ENCODE peak calls at places on chromosome 7, in ten cellular contexts. J is BE2C; Q is NCI-H226; Z is Right ventricle myocardium superior; M is 8988T; E is activated CD4-positive, CD25-positive, alpha-beta regulatory T cell treated with anti-CD3 and anti-CD28 coated beads, Interleukin-2, amount 50 U/mL, for 72 hours; W is hepatocyte; S is GM04503; I is neural crest cell; C is neural progenitor cell. H is an unnamed sample.

GRCh38 chr7:51043461-51043860 is 260.8 kb upstream of the GRB10 start:
- DNase-seq in W (no peak), M (no peak), J (no peak), Z (no peak), C (no peak), E (no peak), Q (no peak), S (no peak), I (no peak), H (no peak)

GRCh38 chr7:16494955-16495719 is 29.6 kb upstream of the SOSTDC1 start:
- DNase-seq in C (no peak), E (no peak), S (no peak), I (no peak), Z (no peak), W (no peak), M (no peak), Q (no peak), J (no peak), H (no peak)

GRCh38 chr7:111045469-111045868 is 45.5 kb upstream of the LRRN3 start:
- DNase-seq in M (no peak), S (no peak), Z (no peak), J (no peak), E (no peak), I (no peak), C (peak; percentile 10), W (no peak), Q (peak; percentile 18), H (no peak)

GRCh38 chr7:150993511-150993910 is 2.7 kb downstream of the NOS3 start:
- DNase-seq in Q (no peak), C (peak; percentile 90), E (no peak), S (no peak), I (no peak), M (no peak), J (no peak), Z (peak; percentile 81), W (no peak), H (no peak)

GRCh38 chr7:116840256-116840655 is 22.1 kb upstream of the CAPZA2 start:
- DNase-seq in S (no peak), M (no peak), C (no peak), I (no peak), W (no peak), Q (no peak), Z (no peak), E (no peak), J (no peak), H (no peak)

GRCh38 chr7:44145419-44145968 is 4.4 kb upstream of the MYL7 start:
- DNase-seq in S (no peak), M (no peak), Z (no peak), W (no peak), C (peak; percentile 61), J (no peak), E (peak; percentile 48), I (no peak), Q (no peak), H (no peak)

GRCh38 chr7:128703605-128704004 is 31.5 kb downstream of the GARIN1A start:
- DNase-seq in W (no peak), Q (no peak), S (peak; percentile 27), M (no peak), J (no peak), C (no peak), Z (no peak), E (no peak), I (no peak), H (no peak)

GRCh38 chr7:74503061-74503460 is 49.4 kb downstream of the GTF2IRD1 start:
- DNase-seq in Q (no peak), S (no peak), C (no peak), M (no peak), E (no peak), J (no peak), I (no peak), W (no peak), Z (peak; percentile 50), H (no peak)

GRCh38 chr7:39720586-39720985 is 97.2 kb downstream of the RALA start:
- DNase-seq in E (no peak), Q (no peak), C (no peak), W (peak; percentile 67), Z (no peak), I (no peak), M (no peak), S (no peak), J (no peak), H (no peak)

GRCh38 chr7:158885624-158886023 is 29.3 kb downstream of the DYNC2I1 start:
- DNase-seq in E (no peak), Q (no peak), Z (no peak), W (no peak), M (no peak), I (no peak), S (no peak), J (no peak), C (no peak), H (no peak)

GRCh38 chr7:46478046-46478445 is 557.0 kb upstream of the IGFBP3 start:
- DNase-seq in J (no peak), S (peak; percentile 36), E (no peak), Q (no peak), C (no peak), I (no peak), Z (no peak), W (no peak), M (no peak), H (no peak)

GRCh38 chr7:17402628-17403278 is 104.3 kb downstream of the AHR start:
- DNase-seq in M (no peak), J (no peak), S (no peak), W (no peak), Z (no peak), Q (peak; percentile 82), C (no peak), E (no peak), I (no peak), H (no peak)

GRCh38 chr7:119175916-119176627 is 951.6 kb downstream of the ANKRD7 start:
- DNase-seq in W (peak; percentile 90), J (peak; percentile 62), C (peak; percentile 94), S (no peak), I (peak; percentile 67), Q (peak; percentile 42), M (no peak), E (no peak), Z (no peak), H (peak; percentile 56)

GRCh38 chr7:97094531-97094930 is 23.0 kb upstream of the SDHAF3 start:
- DNase-seq in W (no peak), C (no peak), Z (no peak), J (no peak), I (no peak), S (no peak), M (no peak), Q (no peak), E (no peak), H (peak; percentile 45)

GRCh38 chr7:143882020-143882610 is 19.9 kb downstream of the TCAF1 start:
- DNase-seq in M (no peak), I (peak; percentile 70), S (no peak), Q (no peak), E (no peak), Z (peak; percentile 81), C (peak; percentile 83), J (peak; percentile 74), W (peak; percentile 86), H (peak; percentile 90)

GRCh38 chr7:20033621-20034200 is 183.5 kb downstream of the MACC1 start:
- DNase-seq in S (peak; percentile 99), C (no peak), E (no peak), J (no peak), M (no peak), I (no peak), W (no peak), Q (no peak), Z (no peak), H (no peak)

GRCh38 chr7:112743811-112744210 is 46.4 kb downstream of the TMEM168 start:
- DNase-seq in C (peak; percentile 18), S (no peak), E (no peak), Z (no peak), M (no peak), W (peak; percentile 16), Q (no peak), I (no peak), J (peak; percentile 20), H (no peak)

GRCh38 chr7:66330961-66331360 is 125.8 kb downstream of the TPST1 start:
- DNase-seq in E (no peak), M (no peak), Z (peak; percentile 81), C (no peak), J (peak; percentile 53), Q (no peak), I (no peak), W (peak; percentile 16), S (peak; percentile 11), H (peak; percentile 46)

GRCh38 chr7:130988443-130988842 is 254.4 kb upstream of the KLF14 start:
- DNase-seq in E (no peak), J (no peak), Q (no peak), S (no peak), C (peak; percentile 61), Z (no peak), W (no peak), I (no peak), M (no peak), H (no peak)

GRCh38 chr7:18829101-18829486 is 288.3 kb downstream of the TWIST1 start:
- DNase-seq in Z (no peak), W (no peak), I (no peak), C (no peak), E (no peak), J (peak; percentile 53), Q (no peak), S (no peak), M (no peak), H (no peak)

GRCh38 chr7:14332155-14332554 is 342.7 kb upstream of the ETV1 start:
- DNase-seq in I (no peak), M (no peak), S (no peak), E (no peak), Z (peak; percentile 63), C (no peak), Q (peak; percentile 96), W (peak; percentile 12), J (no peak), H (no peak)

GRCh38 chr7:115679976-115680375 is 350.6 kb downstream of the TFEC start:
- DNase-seq in C (peak; percentile 72), E (no peak), I (peak; percentile 5), J (peak; percentile 8), Q (peak; percentile 27), M (no peak), Z (no peak), S (no peak), W (peak; percentile 58), H (peak; percentile 7)

GRCh38 chr7:5586279-5586962 is 162.8 kb upstream of the TNRC18 start:
- DNase-seq in Z (no peak), C (no peak), M (no peak), S (no peak), E (no peak), I (no peak), Q (no peak), W (no peak), J (no peak), H (no peak)

GRCh38 chr7:96311967-96312366 is 9.9 kb downstream of the SLC25A13 start:
- DNase-seq in C (no peak), M (no peak), J (no peak), E (no peak), Q (peak; percentile 58), W (peak; percentile 55), Z (peak; percentile 59), I (no peak), S (no peak), H (peak; percentile 73)

GRCh38 chr7:35593896-35594295 is 101.0 kb downstream of the HERPUD2 start:
- DNase-seq in C (peak; percentile 51), S (no peak), M (peak; percentile 20), Z (no peak), Q (no peak), I (peak; percentile 19), W (no peak), J (peak; percentile 47), E (peak; percentile 32), H (no peak)

GRCh38 chr7:116530107-116530820 is 5.4 kb downstream of the CAV1 start:
- DNase-seq in E (no peak), I (no peak), Z (no peak), W (no peak), Q (no peak), M (no peak), J (no peak), S (no peak), C (no peak), H (no peak)

GRCh38 chr7:90297118-90297517 is 24.0 kb downstream of the FAM237B start:
- DNase-seq in J (no peak), E (no peak), Q (no peak), C (no peak), W (no peak), Z (no peak), S (no peak), M (no peak), I (no peak), H (no peak)

GRCh38 chr7:102202556-102202955 is 84.1 kb upstream of the SH2B2 start:
- DNase-seq in S (no peak), E (no peak), C (no peak), M (no peak), W (no peak), Q (no peak), J (no peak), Z (no peak), I (no peak), H (no peak)